ENCODE peak calls at places on chromosomes 2 and 18, in seven cellular contexts. One of them, this sample, is unnamed.

GRCh38 chr2:8307779-8308178 is 374.1 kb upstream of the ID2 start:
- DNase-seq in H1: no peak
- DNase-seq in IMR-90: no peak
- DNase-seq in mesendoderm: no peak
- DNase-seq in trophoblast cell: no peak
- DNase-seq in neuronal stem cell: no peak
- DNase-seq in mesenchymal stem cell: no peak
- DNase-seq in this sample: no peak

GRCh38 chr2:190136259-190136658 is 73.7 kb upstream of the MSTN start:
- DNase-seq in H1: no peak
- DNase-seq in IMR-90: no peak
- DNase-seq in mesendoderm: peak; percentile 22
- DNase-seq in trophoblast cell: no peak
- DNase-seq in neuronal stem cell: no peak
- DNase-seq in mesenchymal stem cell: no peak
- DNase-seq in this sample: no peak

GRCh38 chr2:1140389-1141003 is 189.8 kb downstream of the SNTG2 start:
- DNase-seq in H1: peak; percentile 93
- DNase-seq in IMR-90: no peak
- DNase-seq in mesendoderm: peak; percentile 70
- DNase-seq in trophoblast cell: peak; percentile 6
- DNase-seq in neuronal stem cell: peak; percentile 42
- DNase-seq in mesenchymal stem cell: no peak
- DNase-seq in this sample: peak; percentile 86

GRCh38 chr2:55107428-55107827 is 57.2 kb upstream of the RTN4 start:
- DNase-seq in H1: no peak
- DNase-seq in IMR-90: no peak
- DNase-seq in mesendoderm: no peak
- DNase-seq in trophoblast cell: no peak
- DNase-seq in neuronal stem cell: no peak
- DNase-seq in mesenchymal stem cell: peak; percentile 75
- DNase-seq in this sample: no peak

GRCh38 chr2:5365871-5366461 is 326.2 kb upstream of the SOX11 start:
- DNase-seq in H1: peak; percentile 94
- DNase-seq in IMR-90: peak; percentile 4
- DNase-seq in mesendoderm: peak; percentile 84
- DNase-seq in trophoblast cell: peak; percentile 71
- DNase-seq in neuronal stem cell: peak; percentile 69
- DNase-seq in mesenchymal stem cell: peak; percentile 41
- DNase-seq in this sample: peak; percentile 85

GRCh38 chr18:38481576-38481975 is 916.0 kb upstream of the CELF4 start:
- DNase-seq in H1: no peak
- DNase-seq in IMR-90: no peak
- DNase-seq in mesendoderm: no peak
- DNase-seq in trophoblast cell: no peak
- DNase-seq in neuronal stem cell: no peak
- DNase-seq in mesenchymal stem cell: no peak
- DNase-seq in this sample: no peak

GRCh38 chr2:28618221-28619141 is 122.6 kb downstream of the PLB1 start:
- DNase-seq in H1: no peak
- DNase-seq in IMR-90: no peak
- DNase-seq in mesendoderm: no peak
- DNase-seq in trophoblast cell: peak; percentile 89
- DNase-seq in neuronal stem cell: no peak
- DNase-seq in mesenchymal stem cell: no peak
- DNase-seq in this sample: no peak

GRCh38 chr18:56770873-56771272 is 119.7 kb downstream of the WDR7 start:
- DNase-seq in H1: no peak
- DNase-seq in IMR-90: peak; percentile 48
- DNase-seq in mesendoderm: no peak
- DNase-seq in trophoblast cell: no peak
- DNase-seq in neuronal stem cell: no peak
- DNase-seq in mesenchymal stem cell: peak; percentile 25
- DNase-seq in this sample: no peak

GRCh38 chr2:7886665-7887064 is 795.2 kb upstream of the ID2 start:
- DNase-seq in H1: no peak
- DNase-seq in IMR-90: peak; percentile 2
- DNase-seq in mesendoderm: no peak
- DNase-seq in trophoblast cell: no peak
- DNase-seq in neuronal stem cell: no peak
- DNase-seq in mesenchymal stem cell: no peak
- DNase-seq in this sample: no peak

GRCh38 chr2:33505966-33506365 is 29.5 kb downstream of the RASGRP3 start:
- DNase-seq in H1: no peak
- DNase-seq in IMR-90: no peak
- DNase-seq in mesendoderm: no peak
- DNase-seq in trophoblast cell: no peak
- DNase-seq in neuronal stem cell: no peak
- DNase-seq in mesenchymal stem cell: no peak
- DNase-seq in this sample: no peak

DNA sequence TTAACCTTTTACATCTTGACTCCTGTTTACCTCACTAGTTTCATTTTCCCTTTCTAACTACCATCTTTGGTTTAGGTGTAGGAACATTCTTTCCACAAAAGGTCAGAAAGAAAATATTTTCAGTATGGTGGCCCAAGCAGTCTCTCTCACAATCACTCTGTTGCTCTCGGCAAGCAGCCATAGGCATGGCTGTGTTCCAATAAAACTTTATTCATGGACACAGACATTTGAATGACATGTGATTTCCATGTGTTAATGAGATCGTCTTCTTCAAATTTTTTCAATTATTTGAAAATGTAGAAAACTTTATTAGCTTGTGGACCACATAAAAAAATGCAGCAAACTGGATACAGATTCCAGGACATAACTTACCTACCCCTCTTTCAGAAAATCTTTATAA is 109.7 kb upstream of the CNTNAP5 start:
- DNase-seq in H1: no peak
- DNase-seq in IMR-90: no peak
- DNase-seq in mesendoderm: no peak
- DNase-seq in trophoblast cell: no peak
- DNase-seq in neuronal stem cell: no peak
- DNase-seq in mesenchymal stem cell: no peak
- DNase-seq in this sample: no peak
- H2AK5ac ChIP-seq in H1: no peak overlapping the region
- H2AK5ac ChIP-seq in IMR-90: no peak overlapping the region
- H2AK5ac ChIP-seq in mesendoderm: no peak overlapping the region
- H2AK5ac ChIP-seq in trophoblast cell: no peak overlapping the region
- H2AK5ac ChIP-seq in neuronal stem cell: no peak overlapping the region
- H2AK5ac ChIP-seq in mesenchymal stem cell: no peak overlapping the region
- H2AK5ac ChIP-seq in this sample: no peak overlapping the region

DNA sequence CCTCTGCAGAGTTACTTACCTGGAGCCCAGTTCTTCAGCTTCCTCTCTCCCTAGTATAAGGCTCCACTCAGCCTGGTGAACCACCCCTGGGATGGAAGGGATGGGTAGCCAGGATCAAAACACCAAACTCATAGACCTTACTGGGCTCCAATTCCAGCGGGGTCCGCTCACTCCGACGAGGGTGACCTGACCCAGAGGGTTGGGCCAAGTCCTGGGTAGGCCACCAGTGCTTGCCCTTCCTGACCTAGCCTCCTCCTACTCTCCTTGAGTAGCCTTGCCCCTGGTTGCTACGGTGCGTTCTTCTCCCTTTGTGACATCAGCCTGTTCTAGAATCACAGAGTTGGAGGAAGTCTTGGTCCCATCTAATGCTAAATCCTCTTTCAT is 513 bp upstream of the STAT4 start:
- DNase-seq in H1: no peak
- DNase-seq in IMR-90: no peak
- DNase-seq in mesendoderm: no peak
- DNase-seq in trophoblast cell: no peak
- DNase-seq in neuronal stem cell: no peak
- DNase-seq in mesenchymal stem cell: no peak
- DNase-seq in this sample: peak; percentile 60
- H2AK5ac ChIP-seq in H1: no peak overlapping the region
- H2AK5ac ChIP-seq in IMR-90: peak overlapping the region; percentile 39
- H2AK5ac ChIP-seq in mesendoderm: peak overlapping the region; percentile 19
- H2AK5ac ChIP-seq in trophoblast cell: no peak overlapping the region
- H2AK5ac ChIP-seq in neuronal stem cell: no peak overlapping the region
- H2AK5ac ChIP-seq in mesenchymal stem cell: peak overlapping the region; percentile 76
- H2AK5ac ChIP-seq in this sample: no peak overlapping the region

DNA sequence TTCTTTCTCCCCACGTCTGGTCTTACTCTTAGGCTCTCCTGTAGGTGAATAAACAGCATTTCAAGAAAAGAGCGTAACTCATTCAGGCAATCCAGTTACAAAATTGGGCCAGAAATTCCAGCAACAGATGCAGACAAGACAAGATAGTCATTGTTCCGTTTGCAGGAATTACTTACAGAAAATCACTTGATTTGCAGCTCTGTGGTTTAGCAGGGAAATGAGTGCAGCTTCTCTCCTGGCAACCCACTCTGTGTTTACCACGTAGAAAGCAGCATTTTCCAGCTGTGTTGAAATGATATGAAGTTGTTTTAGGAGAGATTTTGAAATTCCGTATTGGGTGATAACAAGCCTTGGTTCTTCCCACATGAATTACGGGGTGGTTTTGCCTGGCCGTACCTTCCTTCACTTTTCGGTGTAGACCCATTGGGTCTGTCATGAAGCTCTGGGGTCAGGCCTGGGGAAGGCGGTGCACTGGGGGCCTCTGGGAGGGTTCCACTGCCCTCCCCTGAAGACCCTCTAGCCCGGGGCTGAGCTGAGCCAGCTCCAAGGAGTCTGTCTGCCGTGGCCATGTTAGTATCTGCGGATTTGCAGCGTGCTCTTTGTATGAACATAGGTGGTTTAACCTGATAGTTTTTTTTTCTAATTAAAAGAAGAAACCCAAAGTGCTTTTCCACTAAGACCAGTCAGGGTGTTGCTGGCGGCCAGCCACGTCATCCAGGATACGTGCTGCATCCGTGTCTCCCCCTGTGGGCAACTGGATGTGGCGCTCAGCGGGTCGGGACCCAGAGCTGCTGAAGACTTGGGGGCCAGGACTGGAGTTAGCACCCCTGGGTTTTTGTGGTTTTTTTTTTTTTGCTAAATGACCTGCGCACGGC is 58.9 kb upstream of the KCNG2 start:
- DNase-seq in H1: no peak
- DNase-seq in IMR-90: no peak
- DNase-seq in mesendoderm: no peak
- DNase-seq in trophoblast cell: no peak
- DNase-seq in neuronal stem cell: no peak
- DNase-seq in mesenchymal stem cell: no peak
- DNase-seq in this sample: no peak
- H2AK5ac ChIP-seq in H1: no peak overlapping the region
- H2AK5ac ChIP-seq in IMR-90: no peak overlapping the region
- H2AK5ac ChIP-seq in mesendoderm: no peak overlapping the region
- H2AK5ac ChIP-seq in trophoblast cell: no peak overlapping the region
- H2AK5ac ChIP-seq in neuronal stem cell: no peak overlapping the region
- H2AK5ac ChIP-seq in mesenchymal stem cell: no peak overlapping the region
- H2AK5ac ChIP-seq in this sample: no peak overlapping the region

GRCh38 chr18:47175895-47176575 is at the start of gene IER3IP1:
- DNase-seq in H1: peak; percentile 94
- DNase-seq in IMR-90: peak; percentile 91
- DNase-seq in mesendoderm: peak; percentile 94
- DNase-seq in trophoblast cell: peak; percentile 91
- DNase-seq in neuronal stem cell: peak; percentile 82
- DNase-seq in mesenchymal stem cell: peak; percentile 93
- DNase-seq in this sample: peak; percentile 92
- H2AK5ac ChIP-seq in H1: no peak within 1 kb of the TSS
- H2AK5ac ChIP-seq in IMR-90: peak within 1 kb of the TSS; percentile 49
- H2AK5ac ChIP-seq in mesendoderm: no peak within 1 kb of the TSS
- H2AK5ac ChIP-seq in trophoblast cell: peak within 1 kb of the TSS; percentile 60
- H2AK5ac ChIP-seq in neuronal stem cell: no peak within 1 kb of the TSS
- H2AK5ac ChIP-seq in mesenchymal stem cell: no peak within 1 kb of the TSS
- H2AK5ac ChIP-seq in this sample: no peak within 1 kb of the TSS

GRCh38 chr2:20288941-20289340 is 61.7 kb downstream of the PUM2 start:
- DNase-seq in H1: no peak
- DNase-seq in IMR-90: no peak
- DNase-seq in mesendoderm: no peak
- DNase-seq in trophoblast cell: peak; percentile 28
- DNase-seq in neuronal stem cell: no peak
- DNase-seq in mesenchymal stem cell: no peak
- DNase-seq in this sample: no peak
- H2AK5ac ChIP-seq in H1: no peak overlapping the region
- H2AK5ac ChIP-seq in IMR-90: no peak overlapping the region
- H2AK5ac ChIP-seq in mesendoderm: no peak overlapping the region
- H2AK5ac ChIP-seq in trophoblast cell: no peak overlapping the region
- H2AK5ac ChIP-seq in neuronal stem cell: no peak overlapping the region
- H2AK5ac ChIP-seq in mesenchymal stem cell: no peak overlapping the region
- H2AK5ac ChIP-seq in this sample: no peak overlapping the region

DNA sequence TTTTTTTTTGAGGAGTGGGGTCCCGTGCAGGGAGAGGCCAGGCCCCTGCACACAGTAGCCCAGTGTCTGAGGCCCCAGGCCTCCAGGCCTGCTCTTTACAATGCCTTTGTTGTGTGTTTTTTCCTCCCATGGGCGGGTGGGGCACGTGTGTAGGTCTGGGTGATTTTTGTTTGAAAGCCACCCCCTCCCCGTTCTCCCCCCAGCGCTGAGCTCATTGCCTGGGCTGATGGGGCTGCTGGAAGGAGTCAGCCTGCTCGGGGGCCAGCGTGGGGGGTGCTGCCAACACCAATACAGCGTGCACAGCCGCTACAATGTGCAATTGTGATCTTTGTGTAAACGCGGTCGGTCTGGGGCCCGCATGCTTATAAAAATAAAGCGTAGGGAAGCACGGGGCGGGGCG is 142.7 kb downstream of the DYSF start:
- DNase-seq in H1: no peak
- DNase-seq in IMR-90: no peak
- DNase-seq in mesendoderm: no peak
- DNase-seq in trophoblast cell: no peak
- DNase-seq in neuronal stem cell: no peak
- DNase-seq in mesenchymal stem cell: no peak
- DNase-seq in this sample: no peak
- H2AK5ac ChIP-seq in H1: no peak overlapping the region
- H2AK5ac ChIP-seq in IMR-90: no peak overlapping the region
- H2AK5ac ChIP-seq in mesendoderm: no peak overlapping the region
- H2AK5ac ChIP-seq in trophoblast cell: no peak overlapping the region
- H2AK5ac ChIP-seq in neuronal stem cell: peak overlapping the region; percentile 10
- H2AK5ac ChIP-seq in mesenchymal stem cell: no peak overlapping the region
- H2AK5ac ChIP-seq in this sample: no peak overlapping the region

DNA sequence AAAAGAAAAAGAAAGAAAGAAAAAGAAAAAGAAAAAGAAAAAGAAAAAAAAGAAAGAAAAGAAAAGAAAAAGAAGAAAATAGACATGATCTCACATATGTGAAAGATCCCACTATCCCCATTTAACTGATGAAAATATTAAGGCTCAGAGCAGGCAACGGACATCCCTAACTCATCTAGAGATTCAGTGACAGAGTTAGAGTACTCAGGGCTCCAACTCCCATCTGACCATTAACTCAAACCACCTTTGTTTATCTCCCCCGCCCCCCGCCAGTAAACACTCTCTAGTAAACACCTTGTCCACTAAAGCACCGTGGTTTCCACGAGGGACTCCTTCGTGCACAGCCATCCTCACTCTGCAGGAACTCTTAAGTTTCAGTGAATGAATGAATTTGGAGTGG is 142.9 kb downstream of the TGIF1 start:
- DNase-seq in H1: no peak
- DNase-seq in IMR-90: no peak
- DNase-seq in mesendoderm: no peak
- DNase-seq in trophoblast cell: no peak
- DNase-seq in neuronal stem cell: no peak
- DNase-seq in mesenchymal stem cell: no peak
- DNase-seq in this sample: no peak
- H2AK5ac ChIP-seq in H1: no peak overlapping the region
- H2AK5ac ChIP-seq in IMR-90: peak overlapping the region; percentile 20
- H2AK5ac ChIP-seq in mesendoderm: peak overlapping the region; percentile 15
- H2AK5ac ChIP-seq in trophoblast cell: peak overlapping the region; percentile 89
- H2AK5ac ChIP-seq in neuronal stem cell: no peak overlapping the region
- H2AK5ac ChIP-seq in mesenchymal stem cell: peak overlapping the region; percentile 72
- H2AK5ac ChIP-seq in this sample: no peak overlapping the region

This sample was measured in H9.